ENCODE peak calls at places on chromosomes 5 and 9, in four cellular contexts. Y, L, Z and K are unnamed samples. For H3K36me3, the result is how much of the 10 kb centered on the place peaks cover.

GRCh38 chr5:179238628-179238970 is 106.7 kb downstream of the ADAMTS2 start:
- DNase-seq in Y (no peak), Z (no peak), L (no peak), K (no peak)

GRCh38 chr9:113654605-113655193 is 191.2 kb downstream of the RGS3 start:
- DNase-seq in Z (no peak), L (no peak), Y (peak), K (peak)

GRCh38 chr9:71984388-71985069 is 73.1 kb downstream of the C9orf85 start:
- DNase-seq in Z (no peak), Y (peak), L (peak), K (peak)

GRCh38 chr5:138700581-138701362 is 52.5 kb upstream of the CTNNA1 start:
- DNase-seq in Z (no peak), L (no peak), Y (no peak), K (no peak)

GRCh38 chr5:80736730-80737129 is 81.9 kb upstream of the DHFR start:
- DNase-seq in Z (no peak), Y (no peak), L (peak), K (peak)

GRCh38 chr9:91359734-91360470 is 1.8 kb downstream of the AUH start:
- DNase-seq in Z (no peak), Y (no peak), L (no peak), K (no peak)

GRCh38 chr5:179758905-179759304 is 26.3 kb downstream of the MAML1 start:
- DNase-seq in Z (no peak), L (no peak), Y (no peak), K (peak)

GRCh38 chr9:125674981-125675973 is 31.7 kb downstream of the MAPKAP1 start:
- DNase-seq in L (peak), Z (no peak), Y (no peak), K (no peak)

GRCh38 chr9:123663529-123663928 is 266.4 kb downstream of the DENND1A start:
- DNase-seq in L (no peak), Z (no peak), Y (no peak), K (no peak)

GRCh38 chr5:15472116-15472515 is 27.9 kb upstream of the FBXL7 start:
- DNase-seq in Z (no peak), Y (no peak), L (no peak), K (no peak)

GRCh38 chr5:133730346-133730745 is 118.0 kb upstream of the FSTL4 start:
- DNase-seq in Y (no peak), Z (no peak), L (no peak), K (no peak)

GRCh38 chr9:85600675-85601263 is 141.0 kb downstream of the AGTPBP1 start:
- DNase-seq in Y (no peak), Z (no peak), L (no peak), K (peak)

GRCh38 chr9:92098638-92099037 is 16.6 kb downstream of the SPTLC1 start:
- DNase-seq in Z (no peak), L (no peak), Y (no peak), K (no peak)

GRCh38 chr5:132383984-132384383 is 14.5 kb downstream of the SLC22A5 start:
- DNase-seq in Y (no peak), L (no peak), Z (no peak), K (no peak)

GRCh38 chr5:60494635-60495034 is 205.3 kb downstream of the DEPDC1B start:
- DNase-seq in L (no peak), Y (no peak), Z (no peak), K (no peak)

GRCh38 chr5:30030110-30030509 is 1163.4 kb upstream of the CDH6 start:
- DNase-seq in Z (no peak), L (no peak), Y (no peak), K (peak)

GRCh38 chr5:105817906-105818305 is 1852.8 kb downstream of the EFNA5 start:
- DNase-seq in Z (no peak), Y (no peak), L (no peak), K (no peak)

GRCh38 chr9:12972608-12973589 is 198.1 kb downstream of the LURAP1L start:
- DNase-seq in L (no peak), Y (no peak), Z (no peak), K (no peak)

GRCh38 chr5:32810812-32811211 is 99.7 kb downstream of the NPR3 start:
- DNase-seq in Y (no peak), Z (no peak), L (no peak), K (peak)

GRCh38 chr5:179311581-179311980 is 33.7 kb downstream of the ADAMTS2 start:
- DNase-seq in L (no peak), Z (no peak), Y (peak), K (no peak)

GRCh38 chr5:107570805-107571531 is 99.8 kb downstream of the EFNA5 start:
- DNase-seq in Y (no peak), L (peak), Z (no peak), K (no peak)

GRCh38 chr9:124180557-124180956 is 77.2 kb upstream of the NEK6 start:
- DNase-seq in Y (peak), L (no peak), Z (no peak), K (no peak)

GRCh38 chr9:114549677-114550330 is 37.8 kb upstream of the ATP6V1G1 start:
- DNase-seq in L (no peak), Z (no peak), Y (no peak), K (peak)

GRCh38 chr9:350354-350753 is 135.7 kb downstream of the DOCK8 start:
- DNase-seq in L (no peak), Z (no peak), Y (no peak), K (no peak)

GRCh38 chr9:127904888-127905728 is 5.7 kb upstream of the ST6GALNAC6 start:
- DNase-seq in Y (no peak), Z (peak), L (no peak), K (no peak)

GRCh38 chr9:90847971-90848370 is 46.4 kb downstream of the SYK start:
- DNase-seq in Y (no peak), Z (no peak), L (no peak), K (no peak)

GRCh38 chr9:78756813-78757510 is 460.0 kb downstream of the PSAT1 start:
- DNase-seq in Y (no peak), L (no peak), Z (no peak), K (no peak)

GRCh38 chr9:94096819-94097577 is 12.7 kb downstream of the PTPDC1 start:
- DNase-seq in L (peak), Z (no peak), Y (no peak), K (no peak)

DNA sequence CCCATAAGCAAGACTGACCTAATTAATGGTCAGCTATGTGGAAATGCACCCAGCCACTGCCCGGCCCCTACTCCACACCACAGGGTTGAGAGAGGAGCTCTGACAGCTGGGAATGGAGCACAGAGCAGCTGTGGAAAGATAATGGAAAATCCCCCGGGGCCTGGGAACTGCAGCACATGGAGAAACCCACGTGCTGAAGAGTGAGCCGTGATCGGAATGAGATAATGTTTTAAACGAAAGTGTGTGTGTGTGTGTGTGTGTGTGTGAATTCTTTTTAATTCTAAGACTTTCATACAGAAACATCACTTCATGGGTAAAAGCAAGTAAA is 13.1 kb upstream of the SLC12A7 start:
- DNase-seq in Y (no peak), L (no peak), Z (no peak), K (peak)
- H3K27ac ChIP-seq in Y (no peak), L (no peak), Z (no peak), K (no peak)

DNA sequence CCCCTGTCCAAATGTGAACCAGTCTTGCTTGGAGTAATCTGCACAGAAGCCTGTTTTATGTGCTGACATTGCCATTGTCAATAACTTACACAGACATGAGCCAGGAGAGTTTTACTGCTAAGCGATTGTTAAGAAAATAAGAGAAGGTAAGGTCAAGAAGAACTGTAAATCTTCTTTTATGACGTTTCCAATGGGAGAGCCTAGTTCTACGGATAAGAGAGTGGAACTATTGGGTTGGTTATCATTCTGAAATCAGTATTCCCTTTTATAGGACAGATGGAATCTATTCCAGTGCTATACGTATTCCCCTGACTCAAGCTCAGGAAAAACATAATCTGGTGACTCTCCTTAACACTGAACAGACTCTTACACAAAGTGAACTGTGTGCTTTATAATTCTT is 137.9 kb upstream of the OTULINL start:
- DNase-seq in Z (no peak), Y (no peak), L (no peak), K (no peak)
- H3K36me3 ChIP-seq in Z (under half), Y (under half), L (under half), K (under half)

DNA sequence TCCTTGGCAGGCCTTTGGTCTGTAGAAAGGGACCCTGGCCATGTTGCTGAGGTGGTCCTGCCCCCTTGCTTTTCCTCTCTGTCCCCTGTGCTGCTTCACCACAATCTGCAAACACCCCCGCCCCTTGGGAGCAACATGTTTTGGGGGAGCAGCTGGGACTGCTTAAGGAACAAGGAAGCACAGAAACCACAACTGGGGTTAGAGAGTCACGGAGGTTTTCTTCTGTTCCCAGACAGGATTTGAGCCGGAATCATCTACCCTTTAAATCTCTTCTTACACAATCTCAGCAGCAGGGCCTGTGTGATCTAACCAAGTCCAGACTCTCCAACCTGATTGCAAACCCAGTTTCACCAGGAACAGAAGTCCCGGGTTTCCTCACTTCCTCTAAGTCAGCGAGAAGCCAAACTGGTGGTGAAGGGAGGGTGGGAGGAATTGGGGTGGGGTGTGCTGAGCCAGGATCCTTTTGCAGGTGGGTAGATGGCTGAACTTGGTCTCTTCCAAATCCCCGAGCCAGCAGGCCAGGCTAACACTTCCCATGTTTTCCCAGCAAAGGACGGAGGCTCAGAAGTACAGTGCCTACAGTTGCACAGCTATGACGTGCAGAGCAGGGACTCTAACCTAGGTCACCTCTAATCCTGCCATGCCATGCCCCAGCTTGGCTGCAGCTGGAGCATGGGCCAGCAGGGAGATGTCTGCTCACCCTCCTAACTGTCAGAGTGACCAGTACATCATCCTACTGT is 25.0 kb downstream of the SH3PXD2B start:
- DNase-seq in L (no peak), Y (no peak), Z (no peak), K (peak)
- H3K27ac ChIP-seq in L (no peak), Y (peak), Z (no peak), K (no peak)

GRCh38 chr5:151469386-151469785 is 22.0 kb downstream of the SLC36A1 start:
- DNase-seq in Y (no peak), Z (no peak), L (no peak), K (no peak)

GRCh38 chr5:151470440-151470839 is 23.0 kb downstream of the SLC36A1 start:
- DNase-seq in Y (no peak), L (no peak), Z (no peak), K (peak)

GRCh38 chr5:151465476-151465875 is 18.1 kb downstream of the SLC36A1 start:
- DNase-seq in L (no peak), Y (no peak), Z (no peak), K (no peak)

GRCh38 chr5:151469992-151470391 is 22.6 kb downstream of the SLC36A1 start:
- DNase-seq in Z (no peak), Y (no peak), L (no peak), K (no peak)

DNA sequence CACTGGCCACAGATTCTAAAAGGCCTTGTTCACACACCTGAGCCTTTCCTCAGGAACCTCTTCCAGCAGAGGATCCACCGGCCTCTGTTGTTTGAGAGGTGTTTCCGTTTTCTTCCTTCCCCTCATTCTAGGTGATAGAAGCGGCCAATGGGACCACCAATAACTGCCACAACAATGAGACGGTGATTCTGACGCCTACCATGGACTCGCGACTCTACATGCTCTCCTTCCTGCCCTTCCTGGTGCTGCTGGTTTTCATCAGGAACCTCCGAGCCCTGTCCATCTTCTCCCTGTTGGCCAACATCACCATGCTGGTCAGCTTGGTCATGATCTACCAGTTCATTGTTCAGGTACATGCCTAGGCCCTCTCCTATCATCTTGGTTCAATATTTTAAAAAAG is 20.2 kb downstream of the SLC36A1 start:
- DNase-seq in Z (no peak), L (no peak), Y (no peak), K (no peak)
- H3K36me3 ChIP-seq in Z (half or more), L (under half), Y (under half), K (under half)

GRCh38 chr5:137340899-137341298 is 158.2 kb downstream of the SPOCK1 start:
- DNase-seq in Y (no peak), L (no peak), Z (no peak), K (no peak)

GRCh38 chr5:137344723-137345322 is 154.3 kb downstream of the SPOCK1 start:
- DNase-seq in Y (no peak), Z (no peak), L (peak), K (peak)

GRCh38 chr5:137344021-137344420 is 155.1 kb downstream of the SPOCK1 start:
- DNase-seq in Z (no peak), L (no peak), Y (no peak), K (no peak)

GRCh38 chr5:137342764-137343163 is 156.4 kb downstream of the SPOCK1 start:
- DNase-seq in L (peak), Y (no peak), Z (no peak), K (no peak)

DNA sequence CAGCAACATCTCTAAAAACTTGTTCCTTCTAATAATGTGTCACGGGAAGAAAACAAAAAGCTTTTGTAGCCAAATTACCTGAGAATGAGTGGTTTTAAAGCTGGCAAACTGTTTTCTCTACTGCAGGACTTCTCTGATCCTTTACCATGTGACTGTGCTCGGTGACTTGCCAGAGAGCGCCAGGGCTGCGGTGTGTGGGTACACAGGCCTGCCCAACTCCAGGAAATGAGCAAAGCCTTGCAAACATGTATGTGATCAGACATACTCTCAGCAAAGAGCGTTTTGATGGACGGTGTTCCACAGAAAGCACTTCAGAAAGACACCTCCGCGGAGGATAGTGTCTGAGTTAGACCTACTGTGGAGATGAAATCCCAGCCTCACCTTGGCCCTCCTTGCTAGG is 157.3 kb downstream of the SPOCK1 start:
- DNase-seq in Y (no peak), Z (no peak), L (no peak), K (no peak)
- H3K27ac ChIP-seq in Y (no peak), Z (no peak), L (no peak), K (no peak)

GRCh38 chr5:141508440-141508807 is 19.5 kb downstream of the PCDHGC5 start:
- DNase-seq in Y (no peak), Z (no peak), L (no peak), K (no peak)
- H3K36me3 ChIP-seq in Y (under half), Z (under half), L (under half), K (under half)

GRCh38 chr9:129162901-129163670 is 15.0 kb downstream of the IER5L start:
- DNase-seq in Y (no peak), Z (no peak), L (no peak), K (no peak)
- H3K27ac ChIP-seq in Y (no peak), Z (no peak), L (no peak), K (no peak)